ENCODE peak calls at places on chromosome 17, in six cellular contexts. P is activated CD4-positive, alpha-beta T cell treated with anti-CD3 and anti-CD28 coated beads, Interleukin-2, amount 10 ng/mL, durations not matched to agents 7 days and 5 days; R is EL; T is kidney epithelial cell; Q is colonic mucosa; O is cardiac fibroblast. V is an unnamed sample.

GRCh38 chr17:28929769-28930168 is 21.5 kb downstream of the PHF12 start:
- DNase-seq in P (no peak), R (no peak), T (no peak), Q (no peak), O (no peak), V (no peak)

GRCh38 chr17:75639327-75639726 is 6.1 kb downstream of the SMIM5 start:
- DNase-seq in P (no peak), R (no peak), T (no peak), Q (no peak), O (no peak), V (no peak)

GRCh38 chr17:6948562-6948961 is 47.3 kb upstream of the ALOX12 start:
- DNase-seq in P (no peak), R (no peak), T (no peak), Q (no peak), O (no peak), V (no peak)

GRCh38 chr17:57928898-57929297 is 26.3 kb downstream of the CUEDC1 start:
- DNase-seq in P (no peak), R (no peak), T (no peak), Q (no peak), O (no peak), V (no peak)

GRCh38 chr17:53193044-53193443 is 629.7 kb upstream of the KIF2B start:
- DNase-seq in P (no peak), R (no peak), T (no peak), Q (no peak), O (no peak), V (peak)

GRCh38 chr17:35372846-35373531 is 432 bp downstream of the SLFN11 start:
- DNase-seq in P (peak), R (peak), T (no peak), Q (peak), O (no peak), V (no peak)

GRCh38 chr17:74521701-74522201 is 9.5 kb downstream of the CD300LB start:
- DNase-seq in P (no peak), R (no peak), T (no peak), Q (peak), O (no peak), V (no peak)

GRCh38 chr17:496761-497586 is 144.4 kb upstream of the RPH3AL start:
- DNase-seq in P (peak), R (peak), T (no peak), Q (no peak), O (no peak), V (no peak)

GRCh38 chr17:81802856-81803643 is 900 bp upstream of the GCGR start:
- DNase-seq in P (no peak), R (no peak), T (no peak), Q (no peak), O (no peak), V (no peak)

GRCh38 chr17:8474826-8475225 is 39.1 kb downstream of the NDEL1 start:
- DNase-seq in P (no peak), R (no peak), T (no peak), Q (no peak), O (no peak), V (no peak)

GRCh38 chr17:41678907-41679739 is 9.6 kb upstream of the EIF1 start:
- DNase-seq in P (peak), R (peak), T (peak), Q (peak), O (peak), V (peak)

GRCh38 chr17:81666092-81666341 is 388 bp downstream of the OXLD1 start:
- DNase-seq in P (peak), R (no peak), T (no peak), Q (peak), O (no peak), V (no peak)

GRCh38 chr17:28247671-28248556 is 71.1 kb upstream of the TMEM97 start:
- DNase-seq in P (no peak), R (no peak), T (no peak), Q (no peak), O (no peak), V (no peak)

GRCh38 chr17:27414271-27414670 is 42.0 kb upstream of the KSR1 start:
- DNase-seq in P (no peak), R (peak), T (no peak), Q (no peak), O (peak), V (peak)

V was measured in MCF 10A.